ENCODE peak calls at places on chromosomes 6 and 20, in five cellular contexts. Z, H, J, W and I are unnamed samples.

GRCh38 chr6:28864321-28864923 is 59.4 kb downstream of the TRIM27 start:
- DNase-seq in Z (no peak), H (no peak), J (no peak), W (no peak), I (no peak)

GRCh38 chr20:24422361-24422760 is 47.1 kb upstream of the SYNDIG1 start:
- DNase-seq in Z (no peak), H (no peak), J (no peak), W (no peak), I (no peak)

GRCh38 chr6:160058603-160059215 is 62.9 kb upstream of the SLC22A1 start:
- DNase-seq in Z (no peak), H (no peak), J (no peak), W (no peak), I (no peak)

GRCh38 chr6:75759207-75759606 is 10.2 kb downstream of the MYO6 start:
- DNase-seq in Z (no peak), H (no peak), J (no peak), W (no peak), I (no peak)

GRCh38 chr6:83594936-83595335 is 82.6 kb downstream of the PRSS35 start:
- DNase-seq in Z (no peak), H (no peak), J (no peak), W (no peak), I (no peak)

GRCh38 chr6:125018136-125018535 is 55.9 kb downstream of the RNF217 start:
- DNase-seq in Z (no peak), H (no peak), J (no peak), W (no peak), I (no peak)

GRCh38 chr6:90175627-90176538 is 120.8 kb downstream of the BACH2 start:
- DNase-seq in Z (peak; percentile 46), H (no peak), J (no peak), W (no peak), I (no peak)

GRCh38 chr6:19180348-19181073 is 656.7 kb upstream of the ID4 start:
- DNase-seq in Z (no peak), H (no peak), J (no peak), W (peak; percentile 41), I (no peak)

GRCh38 chr20:59938696-59939051 is 1.4 kb downstream of the PPP1R3D start:
- DNase-seq in Z (no peak), H (no peak), J (no peak), W (no peak), I (no peak)

GRCh38 chr6:167323111-167323510 is 1.8 kb upstream of the TTLL2 start:
- DNase-seq in Z (no peak), H (no peak), J (no peak), W (no peak), I (no peak)

GRCh38 chr20:54212226-54212625 is 4.3 kb downstream of the PFDN4 start:
- DNase-seq in Z (no peak), H (no peak), J (no peak), W (no peak), I (no peak)

GRCh38 chr6:5457983-5458683 is 196.8 kb downstream of the FARS2 start:
- DNase-seq in Z (no peak), H (no peak), J (no peak), W (no peak), I (no peak)

GRCh38 chr20:3312940-3313656 is 74.1 kb upstream of the SLC4A11 start:
- DNase-seq in Z (no peak), H (no peak), J (no peak), W (no peak), I (no peak)

GRCh38 chr20:61806995-61807394 is 258.7 kb downstream of the TAF4 start:
- DNase-seq in Z (no peak), H (no peak), J (no peak), W (no peak), I (no peak)

GRCh38 chr6:40315055-40315454 is 272.1 kb downstream of the LRFN2 start:
- DNase-seq in Z (no peak), H (no peak), J (no peak), W (no peak), I (no peak)

GRCh38 chr20:34750484-34750883 is 46.3 kb downstream of the TP53INP2 start:
- DNase-seq in Z (no peak), H (no peak), J (no peak), W (no peak), I (no peak)

GRCh38 chr6:34531580-34532201 is 24.4 kb downstream of the SPDEF start:
- DNase-seq in Z (no peak), H (no peak), J (no peak), W (peak; percentile 74), I (peak; percentile 54)

DNA sequence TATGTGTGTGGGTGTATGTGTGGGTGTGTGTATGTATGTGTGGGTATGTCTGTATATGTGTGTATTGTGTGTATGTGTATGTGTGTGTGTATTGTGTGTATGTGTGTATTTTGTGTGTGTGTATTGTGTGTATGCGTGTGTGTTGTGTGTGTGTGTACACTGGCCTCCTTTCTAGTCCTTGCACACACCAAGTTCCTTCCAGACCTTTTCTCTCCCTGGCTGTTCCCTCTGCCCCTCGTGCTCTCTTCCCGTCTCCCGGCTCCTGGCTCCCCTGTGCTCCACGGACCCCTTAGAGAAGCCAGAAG is 11.4 kb downstream of the VSTM2L start:
- DNase-seq in Z (no peak), H (no peak), J (no peak), W (no peak), I (no peak)
- H3K27ac ChIP-seq in Z (no peak overlapping the region), H (no peak overlapping the region), J (no peak overlapping the region), W (peak overlapping the region; percentile 92), I (no peak overlapping the region)

GRCh38 chr6:158531970-158532369 is 27.9 kb upstream of the TMEM181 start:
- DNase-seq in Z (no peak), H (peak; percentile 27), J (no peak), W (no peak), I (no peak)

GRCh38 chr6:158538741-158539140 is 21.1 kb upstream of the TMEM181 start:
- DNase-seq in Z (no peak), H (peak; percentile 27), J (no peak), W (no peak), I (no peak)

GRCh38 chr6:158536084-158536890 is 23.6 kb upstream of the TMEM181 start:
- DNase-seq in Z (no peak), H (peak; percentile 79), J (no peak), W (peak; percentile 92), I (peak; percentile 81)

GRCh38 chr6:158539363-158539762 is 20.5 kb upstream of the TMEM181 start:
- DNase-seq in Z (no peak), H (peak; percentile 17), J (no peak), W (no peak), I (no peak)

DNA sequence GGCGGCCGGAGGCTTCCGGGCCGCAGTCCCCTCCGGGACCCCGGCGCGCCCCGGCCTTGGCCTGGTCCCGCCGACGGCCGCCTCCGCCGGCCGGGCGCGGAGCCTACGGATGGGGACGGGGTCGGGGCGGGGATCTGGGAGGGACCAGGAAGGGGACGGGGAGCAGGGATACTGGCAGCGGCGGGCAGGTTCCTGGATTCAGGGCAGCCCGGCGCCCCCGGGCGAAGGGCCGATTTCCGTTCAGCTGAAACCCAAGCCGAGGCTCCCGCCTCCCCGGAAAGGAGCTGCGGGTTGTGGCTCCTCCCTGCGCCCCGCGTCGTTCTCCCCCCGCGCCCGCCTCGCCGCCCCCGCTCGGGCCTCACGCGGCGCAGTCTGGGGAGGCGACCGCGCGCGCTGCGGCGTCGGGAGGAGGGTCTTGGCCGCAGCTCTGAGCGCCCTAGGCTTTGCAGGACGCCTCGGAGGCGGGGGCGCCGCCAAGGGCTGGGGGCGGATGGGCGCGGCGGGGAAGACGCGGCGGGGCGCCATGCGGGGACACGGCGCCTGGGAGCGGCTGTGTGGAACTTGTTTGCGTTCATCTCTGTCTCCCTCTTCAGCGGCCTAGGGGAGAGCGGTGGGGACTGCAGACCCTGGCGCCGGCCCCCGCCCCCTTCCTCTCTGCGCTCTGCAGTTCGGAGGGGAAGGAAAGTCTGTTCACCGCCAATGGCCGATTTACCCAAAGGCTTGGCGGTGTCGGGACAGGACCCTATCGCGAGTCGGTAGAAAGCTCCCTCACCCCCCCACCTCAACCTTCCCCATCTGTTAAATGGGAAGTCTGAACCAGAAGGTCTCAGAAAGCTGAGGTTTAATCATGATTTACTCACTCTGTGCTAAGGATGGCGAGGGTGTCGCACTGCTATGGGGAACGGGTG is 22.7 kb upstream of the TMEM181 start:
- DNase-seq in Z (no peak), H (peak; percentile 48), J (no peak), W (peak; percentile 84), I (peak; percentile 81)
- H3K4me3 ChIP-seq in Z (peak overlapping the region; percentile 29), H (no peak overlapping the region), J (peak overlapping the region; percentile 56), W (peak overlapping the region; percentile 77), I (peak overlapping the region; percentile 62)

GRCh38 chr6:96468681-96469224 is 52.9 kb upstream of the UFL1 start:
- DNase-seq in Z (no peak), H (no peak), J (no peak), W (no peak), I (no peak)
- TF ChIP-seq CTCF in Z (no peak), H (no peak), J (no peak), W (no peak), I (no peak)

DNA sequence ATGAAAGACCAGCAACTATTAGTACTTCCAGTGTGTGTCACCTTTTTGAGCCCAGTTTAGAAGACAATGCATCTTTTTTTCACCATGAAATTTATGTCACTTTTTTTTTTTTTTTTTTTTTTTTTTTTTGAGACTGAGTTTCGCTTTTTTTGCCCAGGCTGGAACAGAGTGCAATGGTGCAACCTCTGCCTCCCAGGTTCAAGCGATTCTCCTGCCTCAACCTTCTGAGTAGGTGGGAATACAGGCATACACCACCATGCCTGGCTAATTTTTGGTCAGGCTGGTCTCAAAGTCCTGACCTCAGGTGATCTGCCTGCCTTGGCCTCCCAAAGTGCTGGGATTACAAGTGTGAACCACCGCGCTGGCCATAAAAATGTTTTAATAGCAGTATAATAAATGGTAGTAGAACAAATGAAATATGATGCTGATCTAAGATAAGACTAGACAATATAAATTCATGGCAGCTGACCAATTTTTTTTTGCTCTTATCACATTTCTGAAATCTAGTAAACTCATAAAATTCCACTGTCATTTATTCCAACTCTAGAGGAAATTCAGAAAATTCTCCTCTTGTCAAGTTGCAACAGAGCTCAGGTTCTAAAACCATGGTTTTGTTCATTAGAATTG is 21.3 kb downstream of the NHSL1 start:
- DNase-seq in Z (no peak), H (no peak), J (no peak), W (no peak), I (no peak)
- H3K27ac ChIP-seq in Z (no peak overlapping the region), H (no peak overlapping the region), J (no peak overlapping the region), W (no peak overlapping the region), I (no peak overlapping the region)

DNA sequence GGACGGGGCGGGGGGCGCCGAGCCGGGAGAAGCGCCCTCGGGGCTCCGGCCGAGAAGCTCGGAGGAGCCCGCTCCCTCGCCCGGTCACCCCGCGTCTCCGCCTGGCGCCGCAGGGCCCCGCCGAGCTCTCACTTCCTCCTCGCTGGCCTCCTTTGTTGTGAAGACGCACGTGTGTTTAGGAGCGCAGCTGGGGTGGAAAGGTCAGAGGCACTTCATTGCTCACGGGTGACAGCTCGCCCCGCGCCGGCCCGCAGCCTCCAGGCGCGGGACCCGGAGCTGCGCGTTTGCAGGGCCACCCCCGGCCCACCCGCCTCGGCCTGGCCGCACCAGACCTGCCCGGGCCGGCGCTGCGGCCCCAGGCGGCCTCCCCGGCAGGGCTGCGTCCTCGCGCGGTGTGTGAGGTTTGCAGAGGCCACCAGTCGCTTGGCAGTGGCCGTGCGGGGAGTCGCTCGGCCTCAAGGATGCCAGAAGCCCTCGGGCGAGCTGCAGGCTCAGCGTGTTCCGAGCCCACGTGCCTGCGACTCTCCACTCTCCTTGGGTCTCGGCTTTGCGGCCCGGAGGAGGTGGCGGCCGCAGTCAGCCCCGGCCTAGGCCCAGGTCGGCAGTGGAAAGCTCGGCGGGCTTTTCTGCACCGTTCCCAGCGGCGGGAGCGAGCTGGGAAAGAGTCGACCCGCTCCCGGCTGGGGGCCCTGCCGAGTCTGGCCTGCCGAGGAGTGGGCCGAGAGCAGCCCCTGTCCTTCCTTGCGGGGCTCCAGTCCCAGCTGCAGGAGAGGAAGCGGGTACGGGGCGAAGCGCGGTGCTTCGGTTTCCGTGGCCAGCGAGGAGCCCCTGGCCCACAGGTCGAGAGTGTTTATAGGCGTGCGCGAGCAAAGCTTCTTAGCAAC is 5.3 kb downstream of the FOXC1 start:
- DNase-seq in Z (no peak), H (no peak), J (no peak), W (no peak), I (no peak)
- H3K4me3 ChIP-seq in Z (no peak overlapping the region), H (no peak overlapping the region), J (peak overlapping the region; percentile 67), W (peak overlapping the region; percentile 51), I (no peak overlapping the region)